ENCODE peak calls at places on chromosomes 16 and 17, in four cellular contexts. One of them, this sample, is unnamed.
A peak's percentile ranks its signal among the peaks of the same experiment; 100 is the strongest.

GRCh38 chr16:23248261-23249194 is 53.6 kb upstream of the SCNN1B start:
- DNase-seq in stimulated activated CD4-positive, alpha-beta T cell treated with anti-CD3 and anti-CD28 coated beads, Interleukin-4, amount 100 ng/mL, for 1 hour: no peak
- DNase-seq in C1 segment of cervical spinal cord: no peak
- DNase-seq in cardiac muscle cell: no peak
- DNase-seq in this sample: no peak

GRCh38 chr17:7315570-7316243 is 547 bp upstream of the GPS2 start:
- DNase-seq in stimulated activated CD4-positive, alpha-beta T cell treated with anti-CD3 and anti-CD28 coated beads, Interleukin-4, amount 100 ng/mL, for 1 hour: no peak
- DNase-seq in C1 segment of cervical spinal cord: no peak
- DNase-seq in cardiac muscle cell: no peak
- DNase-seq in this sample: no peak

GRCh38 chr16:49492090-49492801 is 118.6 kb downstream of the C16orf78 start:
- DNase-seq in stimulated activated CD4-positive, alpha-beta T cell treated with anti-CD3 and anti-CD28 coated beads, Interleukin-4, amount 100 ng/mL, for 1 hour: peak; percentile 44
- DNase-seq in C1 segment of cervical spinal cord: no peak
- DNase-seq in cardiac muscle cell: peak; percentile 31
- DNase-seq in this sample: no peak

GRCh38 chr16:11612110-11612981 is 25.6 kb upstream of the LITAF start:
- DNase-seq in stimulated activated CD4-positive, alpha-beta T cell treated with anti-CD3 and anti-CD28 coated beads, Interleukin-4, amount 100 ng/mL, for 1 hour: no peak
- DNase-seq in C1 segment of cervical spinal cord: no peak
- DNase-seq in cardiac muscle cell: no peak
- DNase-seq in this sample: no peak

GRCh38 chr17:62822080-62822904 is 14.2 kb upstream of the MARCHF10 start:
- DNase-seq in stimulated activated CD4-positive, alpha-beta T cell treated with anti-CD3 and anti-CD28 coated beads, Interleukin-4, amount 100 ng/mL, for 1 hour: no peak
- DNase-seq in C1 segment of cervical spinal cord: no peak
- DNase-seq in cardiac muscle cell: peak; percentile 81
- DNase-seq in this sample: no peak

GRCh38 chr17:17434477-17434876 is 42.3 kb upstream of the MED9 start:
- DNase-seq in stimulated activated CD4-positive, alpha-beta T cell treated with anti-CD3 and anti-CD28 coated beads, Interleukin-4, amount 100 ng/mL, for 1 hour: no peak
- DNase-seq in C1 segment of cervical spinal cord: no peak
- DNase-seq in cardiac muscle cell: no peak
- DNase-seq in this sample: no peak

GRCh38 chr16:27436065-27436464 is 34.1 kb downstream of the IL21R start:
- DNase-seq in stimulated activated CD4-positive, alpha-beta T cell treated with anti-CD3 and anti-CD28 coated beads, Interleukin-4, amount 100 ng/mL, for 1 hour: no peak
- DNase-seq in C1 segment of cervical spinal cord: no peak
- DNase-seq in cardiac muscle cell: no peak
- DNase-seq in this sample: no peak

GRCh38 chr16:3461120-3461519 is 17.6 kb downstream of the NAA60 start:
- DNase-seq in stimulated activated CD4-positive, alpha-beta T cell treated with anti-CD3 and anti-CD28 coated beads, Interleukin-4, amount 100 ng/mL, for 1 hour: peak; percentile 36
- DNase-seq in C1 segment of cervical spinal cord: no peak
- DNase-seq in cardiac muscle cell: no peak
- DNase-seq in this sample: no peak